ENCODE peak calls at places on chromosome 4, in ten cellular contexts. G is activated CD4-positive, alpha-beta T cell treated with anti-CD3 and anti-CD28 coated beads for 48 hours; D is HFF-Myc; C is MCF 10A; N is kidney tubule cell; A is stimulated activated CD4-positive, alpha-beta T cell treated with anti-CD3 and anti-CD28 coated beads, Interleukin-2, amount 100 ng/mL, for 24 hours; Z is adipocyte; W is HEK293T; T is NCI-H226; H is fibroblast of villous mesenchyme. Q is an unnamed sample.

GRCh38 chr4:54550415-54551171 is 107.2 kb upstream of the KIT start:
- DNase-seq in Z (peak), N (peak), G (no peak), D (no peak), H (peak), W (no peak), C (peak), A (no peak), T (peak), Q (no peak)

GRCh38 chr4:38046735-38047487 is 86.7 kb downstream of the PTTG2 start:
- DNase-seq in A (no peak), T (peak), C (peak), D (no peak), N (no peak), Z (peak), H (no peak), W (no peak), G (no peak), Q (no peak)

GRCh38 chr4:39565925-39566630 is 38.8 kb upstream of the UGDH start:
- DNase-seq in G (no peak), Z (peak), D (peak), A (no peak), H (peak), N (peak), W (no peak), T (peak), C (peak), Q (peak)

GRCh38 chr4:78560296-78560963 is 8.9 kb downstream of the ANXA3 start:
- DNase-seq in H (peak), C (peak), D (no peak), A (no peak), W (no peak), N (peak), G (no peak), Z (peak), T (peak), Q (no peak)

GRCh38 chr4:76546282-76547166 is 111.5 kb downstream of the SHROOM3 start:
- DNase-seq in N (peak), D (peak), A (no peak), G (no peak), T (peak), C (peak), Z (peak), H (peak), W (no peak), Q (peak)

GRCh38 chr4:13706716-13707115 is 79.2 kb upstream of the BOD1L1 start:
- DNase-seq in Z (peak), W (no peak), N (peak), C (peak), D (no peak), T (no peak), G (no peak), H (no peak), A (no peak), Q (peak)

GRCh38 chr4:4575284-4576211 is 33.7 kb upstream of the STX18 start:
- DNase-seq in A (peak), D (no peak), G (peak), C (peak), W (no peak), T (peak), Z (peak), H (peak), N (peak), Q (peak)

GRCh38 chr4:188246488-188246887 is 107.2 kb downstream of the TRIML1 start:
- DNase-seq in G (no peak), Z (no peak), N (no peak), H (no peak), C (peak), A (no peak), W (no peak), T (no peak), D (no peak), Q (peak)

GRCh38 chr4:176642472-176642871 is 150.2 kb downstream of the VEGFC start:
- DNase-seq in C (no peak), T (no peak), N (no peak), H (no peak), W (no peak), D (no peak), Z (no peak), G (no peak), A (no peak), Q (no peak)

GRCh38 chr4:127131527-127131926 is 501.2 kb upstream of the INTU start:
- DNase-seq in Z (no peak), H (no peak), W (no peak), G (no peak), A (no peak), C (no peak), T (no peak), D (no peak), N (no peak), Q (no peak)

Q was measured in osteoblast.